ENCODE peak calls at places on chromosome 5, in eight cellular contexts. One of them, this sample, is unnamed.

GRCh38 chr5:149702953-149703646 is 27.0 kb upstream of the PPARGC1B start:
- DNase-seq in gastrocnemius medialis: no peak
- DNase-seq in IMR-90: no peak
- DNase-seq in left ventricle myocardium inferior: no peak
- DNase-seq in esophagus squamous epithelium: no peak
- DNase-seq in A549: no peak
- DNase-seq in fibroblast of lung: no peak
- DNase-seq in heart left ventricle: no peak
- DNase-seq in this sample: no peak

GRCh38 chr5:134543820-134544692 is 18.6 kb downstream of the JADE2 start:
- DNase-seq in gastrocnemius medialis: no peak
- DNase-seq in IMR-90: no peak
- DNase-seq in left ventricle myocardium inferior: peak; percentile 15
- DNase-seq in esophagus squamous epithelium: no peak
- DNase-seq in A549: no peak
- DNase-seq in fibroblast of lung: no peak
- DNase-seq in heart left ventricle: no peak
- DNase-seq in this sample: no peak

GRCh38 chr5:172444110-172444510 is 10.2 kb downstream of the SH3PXD2B start:
- DNase-seq in gastrocnemius medialis: no peak
- DNase-seq in IMR-90: peak; percentile 78
- DNase-seq in left ventricle myocardium inferior: no peak
- DNase-seq in esophagus squamous epithelium: no peak
- DNase-seq in A549: no peak
- DNase-seq in fibroblast of lung: peak; percentile 37
- DNase-seq in heart left ventricle: no peak
- DNase-seq in this sample: no peak

GRCh38 chr5:164027738-164028137 is 522.3 kb downstream of the MAT2B start:
- DNase-seq in gastrocnemius medialis: no peak
- DNase-seq in IMR-90: peak; percentile 15
- DNase-seq in left ventricle myocardium inferior: no peak
- DNase-seq in esophagus squamous epithelium: no peak
- DNase-seq in A549: no peak
- DNase-seq in fibroblast of lung: peak; percentile 26
- DNase-seq in heart left ventricle: no peak
- DNase-seq in this sample: no peak

GRCh38 chr5:15850536-15850935 is 329.1 kb downstream of the MARCHF11 start:
- DNase-seq in gastrocnemius medialis: no peak
- DNase-seq in IMR-90: no peak
- DNase-seq in left ventricle myocardium inferior: no peak
- DNase-seq in esophagus squamous epithelium: no peak
- DNase-seq in A549: no peak
- DNase-seq in fibroblast of lung: no peak
- DNase-seq in heart left ventricle: no peak
- DNase-seq in this sample: no peak

GRCh38 chr5:158414780-158415179 is 555.8 kb upstream of the CLINT1 start:
- DNase-seq in gastrocnemius medialis: no peak
- DNase-seq in IMR-90: peak; percentile 86
- DNase-seq in left ventricle myocardium inferior: no peak
- DNase-seq in esophagus squamous epithelium: no peak
- DNase-seq in A549: no peak
- DNase-seq in fibroblast of lung: peak; percentile 90
- DNase-seq in heart left ventricle: peak; percentile 26
- DNase-seq in this sample: no peak

GRCh38 chr5:36252722-36253340 is 11.1 kb upstream of the NADK2 start:
- DNase-seq in gastrocnemius medialis: no peak
- DNase-seq in IMR-90: no peak
- DNase-seq in left ventricle myocardium inferior: no peak
- DNase-seq in esophagus squamous epithelium: no peak
- DNase-seq in A549: no peak
- DNase-seq in fibroblast of lung: peak; percentile 60
- DNase-seq in heart left ventricle: no peak
- DNase-seq in this sample: no peak

GRCh38 chr5:172821340-172821985 is 12.6 kb upstream of the ERGIC1 start:
- DNase-seq in gastrocnemius medialis: no peak
- DNase-seq in IMR-90: peak; percentile 68
- DNase-seq in left ventricle myocardium inferior: no peak
- DNase-seq in esophagus squamous epithelium: no peak
- DNase-seq in A549: no peak
- DNase-seq in fibroblast of lung: no peak
- DNase-seq in heart left ventricle: no peak
- DNase-seq in this sample: no peak

GRCh38 chr5:127562252-127562651 is 44.8 kb downstream of the PRRC1 start:
- DNase-seq in gastrocnemius medialis: peak; percentile 14
- DNase-seq in IMR-90: no peak
- DNase-seq in left ventricle myocardium inferior: no peak
- DNase-seq in esophagus squamous epithelium: no peak
- DNase-seq in A549: no peak
- DNase-seq in fibroblast of lung: peak; percentile 36
- DNase-seq in heart left ventricle: no peak
- DNase-seq in this sample: no peak
- TF ChIP-seq CTCF in gastrocnemius medialis: peak; percentile 12
- TF ChIP-seq CTCF in IMR-90: peak; percentile 10
- TF ChIP-seq CTCF in left ventricle myocardium inferior: peak; percentile 53
- TF ChIP-seq CTCF in esophagus squamous epithelium: no peak
- TF ChIP-seq CTCF in A549: peak; percentile 38
- TF ChIP-seq CTCF in fibroblast of lung: peak; percentile 15
- TF ChIP-seq CTCF in heart left ventricle: peak; percentile 17
- TF ChIP-seq CTCF in this sample: no peak

GRCh38 chr5:14209222-14209822 is 66.2 kb downstream of the TRIO start:
- DNase-seq in gastrocnemius medialis: no peak
- DNase-seq in IMR-90: no peak
- DNase-seq in left ventricle myocardium inferior: no peak
- DNase-seq in esophagus squamous epithelium: no peak
- DNase-seq in A549: no peak
- DNase-seq in fibroblast of lung: no peak
- DNase-seq in heart left ventricle: no peak
- DNase-seq in this sample: no peak

GRCh38 chr5:14204785-14205321 is 61.7 kb downstream of the TRIO start:
- DNase-seq in gastrocnemius medialis: peak; percentile 47
- DNase-seq in IMR-90: peak; percentile 82
- DNase-seq in left ventricle myocardium inferior: peak; percentile 29
- DNase-seq in esophagus squamous epithelium: no peak
- DNase-seq in A549: peak; percentile 49
- DNase-seq in fibroblast of lung: peak; percentile 86
- DNase-seq in heart left ventricle: peak; percentile 57
- DNase-seq in this sample: peak; percentile 76

GRCh38 chr5:14208071-14209021 is 65.2 kb downstream of the TRIO start:
- DNase-seq in gastrocnemius medialis: no peak
- DNase-seq in IMR-90: peak; percentile 94
- DNase-seq in left ventricle myocardium inferior: no peak
- DNase-seq in esophagus squamous epithelium: no peak
- DNase-seq in A549: no peak
- DNase-seq in fibroblast of lung: peak; percentile 95
- DNase-seq in heart left ventricle: no peak
- DNase-seq in this sample: no peak

GRCh38 chr5:14204011-14204670 is 61.0 kb downstream of the TRIO start:
- DNase-seq in gastrocnemius medialis: no peak
- DNase-seq in IMR-90: no peak
- DNase-seq in left ventricle myocardium inferior: no peak
- DNase-seq in esophagus squamous epithelium: no peak
- DNase-seq in A549: no peak
- DNase-seq in fibroblast of lung: no peak
- DNase-seq in heart left ventricle: no peak
- DNase-seq in this sample: no peak

DNA sequence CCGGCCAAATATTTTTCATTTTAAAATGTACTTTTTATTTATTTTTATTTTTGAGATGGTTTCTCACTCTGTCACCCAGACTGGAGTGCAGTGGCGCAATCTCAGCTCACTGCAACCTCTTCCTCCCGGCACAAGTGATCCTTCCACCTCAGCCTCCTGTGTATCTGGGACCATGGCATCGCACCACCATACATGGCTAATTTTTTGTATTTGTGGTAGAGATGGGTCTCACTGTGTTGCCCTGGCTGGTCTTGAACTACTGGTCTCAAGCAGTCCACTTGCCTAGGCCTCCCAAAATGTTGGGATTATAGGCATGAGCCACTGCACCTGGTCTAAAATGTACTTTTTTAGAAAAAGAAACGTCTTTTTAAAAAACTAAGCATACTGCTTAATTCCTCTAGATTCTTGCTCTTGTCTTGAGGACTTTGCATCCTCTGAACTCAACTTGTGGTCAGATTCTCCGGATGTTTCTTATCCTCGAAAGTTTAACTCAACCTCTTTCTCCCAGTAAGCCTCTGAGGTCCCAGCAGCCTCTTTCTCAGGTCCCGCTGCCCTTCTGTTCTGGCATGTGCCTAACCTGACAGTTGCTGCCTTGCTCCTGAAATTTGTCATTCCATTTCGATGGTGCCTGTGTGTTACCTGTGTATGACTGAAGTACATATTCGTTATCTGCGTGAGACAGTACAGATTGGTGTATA is 63.0 kb downstream of the TRIO start:
- DNase-seq in gastrocnemius medialis: no peak
- DNase-seq in IMR-90: no peak
- DNase-seq in left ventricle myocardium inferior: no peak
- DNase-seq in esophagus squamous epithelium: no peak
- DNase-seq in A549: no peak
- DNase-seq in fibroblast of lung: no peak
- DNase-seq in heart left ventricle: no peak
- DNase-seq in this sample: no peak
- H3K4me1 ChIP-seq in gastrocnemius medialis: peaks cover 52% of the 10 kb centered on the region
- H3K4me1 ChIP-seq in IMR-90: peaks cover 40% of the 10 kb centered on the region
- H3K4me1 ChIP-seq in left ventricle myocardium inferior: peaks cover 92% of the 10 kb centered on the region
- H3K4me1 ChIP-seq in esophagus squamous epithelium: no peaks in the 10 kb centered on the region
- H3K4me1 ChIP-seq in A549: peaks cover 93% of the 10 kb centered on the region
- H3K4me1 ChIP-seq in fibroblast of lung: peaks cover 37% of the 10 kb centered on the region
- H3K4me1 ChIP-seq in heart left ventricle: peaks cover 62% of the 10 kb centered on the region
- H3K4me1 ChIP-seq in this sample: peaks cover 32% of the 10 kb centered on the region

GRCh38 chr5:140145223-140145622 is 19.5 kb downstream of the IGIP start:
- DNase-seq in gastrocnemius medialis: no peak
- DNase-seq in IMR-90: no peak
- DNase-seq in left ventricle myocardium inferior: no peak
- DNase-seq in esophagus squamous epithelium: no peak
- DNase-seq in A549: no peak
- DNase-seq in fibroblast of lung: no peak
- DNase-seq in heart left ventricle: no peak
- DNase-seq in this sample: no peak
- H3K4me3 ChIP-seq in gastrocnemius medialis: peak overlapping the region; percentile 10
- H3K4me3 ChIP-seq in IMR-90: no peak overlapping the region
- H3K4me3 ChIP-seq in left ventricle myocardium inferior: peak overlapping the region; percentile 72
- H3K4me3 ChIP-seq in esophagus squamous epithelium: no peak overlapping the region
- H3K4me3 ChIP-seq in A549: no peak overlapping the region
- H3K4me3 ChIP-seq in fibroblast of lung: no peak overlapping the region
- H3K4me3 ChIP-seq in heart left ventricle: peak overlapping the region; percentile 60
- H3K4me3 ChIP-seq in this sample: no peak overlapping the region

GRCh38 chr5:33848554-33848953 is 43.2 kb downstream of the ADAMTS12 start:
- DNase-seq in gastrocnemius medialis: no peak
- DNase-seq in IMR-90: no peak
- DNase-seq in left ventricle myocardium inferior: no peak
- DNase-seq in esophagus squamous epithelium: no peak
- DNase-seq in A549: no peak
- DNase-seq in fibroblast of lung: no peak
- DNase-seq in heart left ventricle: no peak
- DNase-seq in this sample: no peak

GRCh38 chr5:33852327-33852726 is 39.5 kb downstream of the ADAMTS12 start:
- DNase-seq in gastrocnemius medialis: no peak
- DNase-seq in IMR-90: no peak
- DNase-seq in left ventricle myocardium inferior: no peak
- DNase-seq in esophagus squamous epithelium: no peak
- DNase-seq in A549: no peak
- DNase-seq in fibroblast of lung: peak; percentile 44
- DNase-seq in heart left ventricle: no peak
- DNase-seq in this sample: no peak

GRCh38 chr5:33852837-33853236 is 39.0 kb downstream of the ADAMTS12 start:
- DNase-seq in gastrocnemius medialis: no peak
- DNase-seq in IMR-90: no peak
- DNase-seq in left ventricle myocardium inferior: no peak
- DNase-seq in esophagus squamous epithelium: no peak
- DNase-seq in A549: no peak
- DNase-seq in fibroblast of lung: no peak
- DNase-seq in heart left ventricle: no peak
- DNase-seq in this sample: no peak

GRCh38 chr5:33854733-33855151 is 37.0 kb downstream of the ADAMTS12 start:
- DNase-seq in gastrocnemius medialis: no peak
- DNase-seq in IMR-90: peak; percentile 82
- DNase-seq in left ventricle myocardium inferior: no peak
- DNase-seq in esophagus squamous epithelium: no peak
- DNase-seq in A549: no peak
- DNase-seq in fibroblast of lung: peak; percentile 71
- DNase-seq in heart left ventricle: no peak
- DNase-seq in this sample: no peak

GRCh38 chr5:33850100-33850594 is 41.6 kb downstream of the ADAMTS12 start:
- DNase-seq in gastrocnemius medialis: no peak
- DNase-seq in IMR-90: peak; percentile 75
- DNase-seq in left ventricle myocardium inferior: no peak
- DNase-seq in esophagus squamous epithelium: no peak
- DNase-seq in A549: no peak
- DNase-seq in fibroblast of lung: peak; percentile 68
- DNase-seq in heart left ventricle: no peak
- DNase-seq in this sample: no peak
- TF ChIP-seq CTCF in gastrocnemius medialis: no peak
- TF ChIP-seq CTCF in IMR-90: no peak
- TF ChIP-seq CTCF in left ventricle myocardium inferior: no peak
- TF ChIP-seq CTCF in esophagus squamous epithelium: no peak
- TF ChIP-seq CTCF in A549: no peak
- TF ChIP-seq CTCF in fibroblast of lung: no peak
- TF ChIP-seq CTCF in heart left ventricle: no peak
- TF ChIP-seq CTCF in this sample: no peak

GRCh38 chr5:58041884-58042283 is 418.0 kb downstream of the PLK2 start:
- DNase-seq in gastrocnemius medialis: no peak
- DNase-seq in IMR-90: no peak
- DNase-seq in left ventricle myocardium inferior: no peak
- DNase-seq in esophagus squamous epithelium: no peak
- DNase-seq in A549: no peak
- DNase-seq in fibroblast of lung: no peak
- DNase-seq in heart left ventricle: no peak
- DNase-seq in this sample: no peak

GRCh38 chr5:58040044-58040443 is 419.8 kb downstream of the PLK2 start:
- DNase-seq in gastrocnemius medialis: no peak
- DNase-seq in IMR-90: no peak
- DNase-seq in left ventricle myocardium inferior: no peak
- DNase-seq in esophagus squamous epithelium: no peak
- DNase-seq in A549: no peak
- DNase-seq in fibroblast of lung: no peak
- DNase-seq in heart left ventricle: no peak
- DNase-seq in this sample: no peak

GRCh38 chr5:58042933-58043606 is 416.8 kb downstream of the PLK2 start:
- DNase-seq in gastrocnemius medialis: no peak
- DNase-seq in IMR-90: peak; percentile 16
- DNase-seq in left ventricle myocardium inferior: no peak
- DNase-seq in esophagus squamous epithelium: no peak
- DNase-seq in A549: no peak
- DNase-seq in fibroblast of lung: no peak
- DNase-seq in heart left ventricle: no peak
- DNase-seq in this sample: no peak

GRCh38 chr5:58043607-58043945 is 416.3 kb downstream of the PLK2 start:
- DNase-seq in gastrocnemius medialis: no peak
- DNase-seq in IMR-90: no peak
- DNase-seq in left ventricle myocardium inferior: no peak
- DNase-seq in esophagus squamous epithelium: no peak
- DNase-seq in A549: no peak
- DNase-seq in fibroblast of lung: no peak
- DNase-seq in heart left ventricle: no peak
- DNase-seq in this sample: no peak

DNA sequence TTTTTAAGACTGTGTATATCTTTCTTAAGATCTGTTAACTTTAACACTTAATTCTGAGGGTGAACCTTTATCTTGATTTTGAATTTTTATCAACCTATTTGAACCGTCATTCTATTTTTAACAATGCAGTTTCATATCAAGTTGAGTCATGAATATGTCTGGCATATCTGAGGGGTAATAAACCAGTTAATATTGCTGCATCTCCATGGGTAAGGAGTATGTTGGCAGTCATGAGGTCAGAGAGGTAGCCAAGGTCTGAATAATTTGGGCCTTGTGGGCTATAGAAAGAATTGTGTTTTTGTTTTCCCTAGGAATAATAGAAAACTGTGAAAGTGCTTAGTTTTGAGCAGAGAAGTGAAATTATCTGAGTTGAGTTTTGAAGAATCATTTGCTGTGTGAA is 419.0 kb downstream of the PLK2 start:
- DNase-seq in gastrocnemius medialis: no peak
- DNase-seq in IMR-90: no peak
- DNase-seq in left ventricle myocardium inferior: no peak
- DNase-seq in esophagus squamous epithelium: no peak
- DNase-seq in A549: no peak
- DNase-seq in fibroblast of lung: no peak
- DNase-seq in heart left ventricle: no peak
- DNase-seq in this sample: no peak
- H3K4me1 ChIP-seq in gastrocnemius medialis: no peaks in the 10 kb centered on the region
- H3K4me1 ChIP-seq in IMR-90: peaks cover 2% of the 10 kb centered on the region
- H3K4me1 ChIP-seq in left ventricle myocardium inferior: peaks cover 29% of the 10 kb centered on the region
- H3K4me1 ChIP-seq in esophagus squamous epithelium: no peaks in the 10 kb centered on the region
- H3K4me1 ChIP-seq in A549: peaks cover 17% of the 10 kb centered on the region
- H3K4me1 ChIP-seq in fibroblast of lung: peaks cover 2% of the 10 kb centered on the region
- H3K4me1 ChIP-seq in heart left ventricle: peaks cover 8% of the 10 kb centered on the region
- H3K4me1 ChIP-seq in this sample: no peaks in the 10 kb centered on the region